ENCODE peak calls at places on chromosomes 11 and 22, in five cellular contexts. One of them, this sample, is unnamed.
A peak's percentile ranks its signal among the peaks of the same experiment; 100 is the strongest.

GRCh38 chr22:40405178-40406062 is 35.0 kb downstream of the SGSM3 start:
- DNase-seq in choroid plexus epithelial cell: no peak
- DNase-seq in Jurkat, Clone E6-1: no peak
- DNase-seq in retinal pigment epithelial cell: no peak
- DNase-seq in pancreas: no peak
- DNase-seq in this sample: no peak

GRCh38 chr22:32206774-32207758 is 2.2 kb upstream of the RFPL2 start:
- DNase-seq in retinal pigment epithelial cell: no peak
- DNase-seq in pancreas: peak; percentile 54
- DNase-seq in Jurkat, Clone E6-1: peak; percentile 19
- DNase-seq in choroid plexus epithelial cell: peak; percentile 40
- DNase-seq in this sample: peak; percentile 54

GRCh38 chr11:28010001-28010400 is 98.0 kb downstream of the KIF18A start:
- DNase-seq in Jurkat, Clone E6-1: no peak
- DNase-seq in choroid plexus epithelial cell: no peak
- DNase-seq in retinal pigment epithelial cell: no peak
- DNase-seq in pancreas: no peak
- DNase-seq in this sample: no peak

GRCh38 chr11:122917311-122917710 is 34.8 kb downstream of the JHY start:
- DNase-seq in retinal pigment epithelial cell: no peak
- DNase-seq in pancreas: peak; percentile 10
- DNase-seq in Jurkat, Clone E6-1: no peak
- DNase-seq in choroid plexus epithelial cell: peak; percentile 36
- DNase-seq in this sample: no peak

GRCh38 chr22:31637938-31638618 is 23.9 kb downstream of the PISD start:
- DNase-seq in choroid plexus epithelial cell: no peak
- DNase-seq in pancreas: no peak
- DNase-seq in Jurkat, Clone E6-1: no peak
- DNase-seq in retinal pigment epithelial cell: no peak
- DNase-seq in this sample: no peak

GRCh38 chr22:20312396-20313191 is 7.3 kb downstream of the DGCR6L start:
- DNase-seq in choroid plexus epithelial cell: no peak
- DNase-seq in Jurkat, Clone E6-1: no peak
- DNase-seq in pancreas: peak; percentile 4
- DNase-seq in retinal pigment epithelial cell: no peak
- DNase-seq in this sample: no peak

GRCh38 chr22:37972527-37972926 is 11.8 kb downstream of the SOX10 start:
- DNase-seq in choroid plexus epithelial cell: peak; percentile 17
- DNase-seq in pancreas: no peak
- DNase-seq in Jurkat, Clone E6-1: no peak
- DNase-seq in retinal pigment epithelial cell: no peak
- DNase-seq in this sample: no peak

GRCh38 chr11:124837491-124837856 is 27.8 kb upstream of the ROBO3 start:
- DNase-seq in retinal pigment epithelial cell: peak; percentile 69
- DNase-seq in pancreas: no peak
- DNase-seq in choroid plexus epithelial cell: peak; percentile 94
- DNase-seq in Jurkat, Clone E6-1: peak; percentile 71
- DNase-seq in this sample: peak; percentile 61

DNA sequence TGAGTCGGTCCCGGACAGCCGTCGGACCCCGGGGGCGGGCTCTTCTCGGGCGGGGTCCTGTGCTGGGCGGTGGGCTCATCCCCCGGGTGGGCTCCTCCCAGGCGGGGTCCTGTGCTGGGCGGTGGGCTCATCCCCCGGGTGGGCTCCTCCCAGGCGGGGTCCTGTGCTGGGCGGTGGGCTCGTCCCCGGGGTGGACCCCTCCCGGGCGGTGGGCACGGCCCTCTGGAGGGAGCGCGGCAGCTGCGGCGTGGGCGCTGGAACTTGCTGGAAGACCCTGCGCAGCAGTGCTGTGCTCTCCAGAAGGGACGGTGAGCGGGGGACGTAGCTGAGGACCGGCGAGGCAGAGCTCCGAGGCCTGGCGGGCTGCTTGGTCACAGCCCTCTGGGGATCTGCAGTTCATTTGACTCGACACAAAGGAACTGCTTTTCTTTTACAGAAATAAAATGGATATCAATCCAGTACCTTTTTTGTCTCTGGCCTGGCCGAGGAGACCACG is 602 bp downstream of the JAM3 start:
- DNase-seq in retinal pigment epithelial cell: no peak
- DNase-seq in Jurkat, Clone E6-1: no peak
- DNase-seq in choroid plexus epithelial cell: peak; percentile 29
- DNase-seq in pancreas: no peak
- DNase-seq in this sample: no peak
- H3K4me3 ChIP-seq in retinal pigment epithelial cell: peak overlapping the region; percentile 81
- H3K4me3 ChIP-seq in Jurkat, Clone E6-1: peak overlapping the region; percentile 70
- H3K4me3 ChIP-seq in choroid plexus epithelial cell: peak overlapping the region; percentile 90
- H3K4me3 ChIP-seq in pancreas: peak overlapping the region; percentile 42
- H3K4me3 ChIP-seq in this sample: no peak overlapping the region

GRCh38 chr11:67435727-67436458 is 1.6 kb downstream of the PTPRCAP start:
- DNase-seq in Jurkat, Clone E6-1: no peak
- DNase-seq in choroid plexus epithelial cell: no peak
- DNase-seq in retinal pigment epithelial cell: no peak
- DNase-seq in pancreas: no peak
- DNase-seq in this sample: no peak
- H3K4me3 ChIP-seq in Jurkat, Clone E6-1: peak overlapping the region; percentile 93
- H3K4me3 ChIP-seq in choroid plexus epithelial cell: no peak overlapping the region
- H3K4me3 ChIP-seq in retinal pigment epithelial cell: no peak overlapping the region
- H3K4me3 ChIP-seq in pancreas: no peak overlapping the region
- H3K4me3 ChIP-seq in this sample: no peak overlapping the region

GRCh38 chr11:134731562-134731961 is 319.5 kb upstream of the B3GAT1 start:
- DNase-seq in Jurkat, Clone E6-1: no peak
- DNase-seq in retinal pigment epithelial cell: no peak
- DNase-seq in pancreas: no peak
- DNase-seq in choroid plexus epithelial cell: no peak
- DNase-seq in this sample: no peak
- H3K4me3 ChIP-seq in Jurkat, Clone E6-1: no peak overlapping the region
- H3K4me3 ChIP-seq in retinal pigment epithelial cell: no peak overlapping the region
- H3K4me3 ChIP-seq in pancreas: no peak overlapping the region
- H3K4me3 ChIP-seq in choroid plexus epithelial cell: no peak overlapping the region
- H3K4me3 ChIP-seq in this sample: no peak overlapping the region

GRCh38 chr11:3837793-3838192 is 3.0 kb downstream of the RHOG start:
- DNase-seq in retinal pigment epithelial cell: no peak
- DNase-seq in Jurkat, Clone E6-1: no peak
- DNase-seq in choroid plexus epithelial cell: peak; percentile 33
- DNase-seq in pancreas: no peak
- DNase-seq in this sample: no peak
- H3K4me3 ChIP-seq in retinal pigment epithelial cell: no peak overlapping the region
- H3K4me3 ChIP-seq in Jurkat, Clone E6-1: peak overlapping the region; percentile 99
- H3K4me3 ChIP-seq in choroid plexus epithelial cell: no peak overlapping the region
- H3K4me3 ChIP-seq in pancreas: no peak overlapping the region
- H3K4me3 ChIP-seq in this sample: no peak overlapping the region

GRCh38 chr22:36351921-36352774 is 35.6 kb downstream of the MYH9 start:
- DNase-seq in retinal pigment epithelial cell: no peak
- DNase-seq in choroid plexus epithelial cell: peak; percentile 45
- DNase-seq in pancreas: peak; percentile 57
- DNase-seq in Jurkat, Clone E6-1: no peak
- DNase-seq in this sample: no peak
- H3K4me3 ChIP-seq in retinal pigment epithelial cell: no peak overlapping the region
- H3K4me3 ChIP-seq in choroid plexus epithelial cell: no peak overlapping the region
- H3K4me3 ChIP-seq in pancreas: no peak overlapping the region
- H3K4me3 ChIP-seq in Jurkat, Clone E6-1: no peak overlapping the region
- H3K4me3 ChIP-seq in this sample: peak overlapping the region; percentile 37

DNA sequence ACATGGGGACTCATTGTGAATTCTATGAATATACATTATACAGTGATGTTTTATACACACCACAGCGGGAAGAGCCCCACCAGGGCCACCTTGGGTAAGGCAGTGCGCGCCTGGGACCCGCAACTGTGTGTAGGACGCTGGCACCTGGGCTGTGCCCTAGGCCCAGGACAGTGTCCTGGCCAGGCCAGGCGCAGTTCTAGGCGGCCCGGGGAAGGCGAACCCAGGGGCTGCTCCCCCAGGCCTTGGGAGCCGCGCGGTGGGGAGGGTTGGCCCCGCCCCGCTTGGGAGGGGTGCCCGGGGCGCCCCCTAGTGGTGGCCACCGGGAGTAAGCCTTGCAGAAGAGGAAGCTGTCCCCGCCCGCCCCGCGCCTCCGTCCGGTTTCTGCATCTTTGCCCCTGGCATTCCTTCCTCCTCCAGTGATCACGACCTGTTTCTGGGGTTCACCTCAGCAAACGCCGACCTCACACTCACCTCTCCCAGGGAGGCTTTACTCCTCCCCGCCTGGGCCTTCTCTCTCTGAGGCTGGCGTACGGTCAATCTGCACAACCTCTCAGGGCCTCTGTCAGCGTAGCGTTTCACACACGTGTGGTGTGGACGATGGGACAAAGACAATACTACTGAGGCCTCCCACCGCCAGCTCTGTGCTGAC is 9.5 kb upstream of the EHD1 start:
- DNase-seq in retinal pigment epithelial cell: no peak
- DNase-seq in choroid plexus epithelial cell: peak; percentile 64
- DNase-seq in pancreas: peak; percentile 82
- DNase-seq in Jurkat, Clone E6-1: peak; percentile 50
- DNase-seq in this sample: no peak
- H3K4me3 ChIP-seq in retinal pigment epithelial cell: peak overlapping the region; percentile 26
- H3K4me3 ChIP-seq in choroid plexus epithelial cell: peak overlapping the region; percentile 43
- H3K4me3 ChIP-seq in pancreas: no peak overlapping the region
- H3K4me3 ChIP-seq in Jurkat, Clone E6-1: peak overlapping the region; percentile 48
- H3K4me3 ChIP-seq in this sample: no peak overlapping the region